ENCODE peak calls at places on chromosomes 11 and 22, in seven cellular contexts. O is H9; E is GM06990; D is heart right ventricle; W is left ventricle myocardium inferior; L is thyroid gland; V is CD4-positive, CD25-positive, alpha-beta regulatory T cell. S is an unnamed sample.

GRCh38 chr11:74778581-74778980 is 29.9 kb downstream of the RNF169 start:
- DNase-seq in O (no peak), D (no peak), L (no peak), W (no peak), E (no peak), V (no peak), S (no peak)

GRCh38 chr11:70272009-70272408 is 1.5 kb downstream of the PPFIA1 start:
- DNase-seq in W (no peak), E (no peak), V (no peak), O (no peak), L (no peak), D (no peak), S (no peak)

GRCh38 chr11:58796333-58797049 is 48.0 kb downstream of the GLYATL2 start:
- DNase-seq in O (no peak), W (no peak), V (no peak), D (no peak), E (no peak), L (no peak), S (no peak)

GRCh38 chr11:109035261-109035660 is 370.4 kb downstream of the DDX10 start:
- DNase-seq in W (no peak), D (no peak), V (no peak), E (no peak), O (no peak), L (no peak), S (no peak)

GRCh38 chr11:64534950-64535349 is 56.1 kb upstream of the SLC22A12 start:
- DNase-seq in W (no peak), O (no peak), E (no peak), D (no peak), L (no peak), V (no peak), S (no peak)

GRCh38 chr22:17581631-17582030 is 18.3 kb downstream of the SLC25A18 start:
- DNase-seq in D (no peak), L (no peak), E (no peak), W (no peak), O (peak; percentile 38), V (no peak), S (no peak)

GRCh38 chr22:46148885-46149492 is 1.3 kb upstream of the PPARA start:
- DNase-seq in W (no peak), O (no peak), L (no peak), E (no peak), D (no peak), V (no peak), S (no peak)

GRCh38 chr11:80330302-80330701 is 889.5 kb upstream of the TENM4 start:
- DNase-seq in W (no peak), L (no peak), V (no peak), O (no peak), D (no peak), E (no peak), S (no peak)

GRCh38 chr11:128759597-128759996 is 65.7 kb downstream of the FLI1 start:
- DNase-seq in E (no peak), V (no peak), W (no peak), O (no peak), D (no peak), L (no peak), S (no peak)

GRCh38 chr11:132858203-132858602 is 674.1 kb downstream of the OPCML start:
- DNase-seq in D (no peak), O (peak; percentile 85), L (no peak), W (no peak), V (no peak), E (no peak), S (no peak)

GRCh38 chr11:75199412-75199955 is 41.1 kb upstream of the TPBGL start:
- DNase-seq in V (no peak), O (no peak), L (no peak), E (no peak), D (no peak), W (no peak), S (no peak)

GRCh38 chr22:26474687-26475086 is 8.9 kb downstream of the HPS4 start:
- DNase-seq in O (no peak), D (no peak), V (no peak), W (no peak), L (no peak), E (no peak), S (no peak)

DNA sequence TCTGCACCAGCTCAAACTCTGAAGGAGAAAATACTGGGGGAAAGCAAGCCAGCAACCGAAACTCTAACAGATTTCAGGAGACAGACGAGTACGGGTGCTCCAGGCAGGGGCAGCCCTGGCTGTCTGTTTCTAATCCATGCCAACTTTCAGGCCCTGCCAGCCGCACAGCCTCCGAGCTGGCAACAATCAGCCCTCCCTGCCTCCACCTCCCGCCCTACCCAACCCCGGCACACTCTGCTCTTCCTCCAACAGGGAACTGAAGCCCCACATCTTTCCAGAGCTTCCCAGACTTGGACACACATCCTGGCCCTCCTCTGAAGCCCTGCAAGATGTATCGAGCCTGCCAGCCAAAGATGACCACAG is 296.2 kb downstream of the BRD1 start:
- DNase-seq in W (no peak), L (no peak), O (no peak), V (no peak), E (no peak), D (no peak), S (peak; percentile 14)
- H3K27me3 ChIP-seq in W (peaks cover 42% of the 10 kb centered on the region), L (no peaks in the 10 kb centered on the region), O (no peaks in the 10 kb centered on the region), V (no peaks in the 10 kb centered on the region), E (no peaks in the 10 kb centered on the region), D (peaks cover 11% of the 10 kb centered on the region), S (no peaks in the 10 kb centered on the region)

GRCh38 chr11:130427049-130427388 is 1.4 kb downstream of the ADAMTS8 start:
- DNase-seq in L (no peak), D (no peak), V (no peak), W (no peak), O (no peak), E (no peak), S (no peak)
- H3K27me3 ChIP-seq in L (no peaks in the 10 kb centered on the region), D (peaks cover 39% of the 10 kb centered on the region), V (peaks cover 15% of the 10 kb centered on the region), W (peaks cover 69% of the 10 kb centered on the region), O (peaks cover 12% of the 10 kb centered on the region), E (peaks cover 7% of the 10 kb centered on the region), S (peaks cover 39% of the 10 kb centered on the region)

DNA sequence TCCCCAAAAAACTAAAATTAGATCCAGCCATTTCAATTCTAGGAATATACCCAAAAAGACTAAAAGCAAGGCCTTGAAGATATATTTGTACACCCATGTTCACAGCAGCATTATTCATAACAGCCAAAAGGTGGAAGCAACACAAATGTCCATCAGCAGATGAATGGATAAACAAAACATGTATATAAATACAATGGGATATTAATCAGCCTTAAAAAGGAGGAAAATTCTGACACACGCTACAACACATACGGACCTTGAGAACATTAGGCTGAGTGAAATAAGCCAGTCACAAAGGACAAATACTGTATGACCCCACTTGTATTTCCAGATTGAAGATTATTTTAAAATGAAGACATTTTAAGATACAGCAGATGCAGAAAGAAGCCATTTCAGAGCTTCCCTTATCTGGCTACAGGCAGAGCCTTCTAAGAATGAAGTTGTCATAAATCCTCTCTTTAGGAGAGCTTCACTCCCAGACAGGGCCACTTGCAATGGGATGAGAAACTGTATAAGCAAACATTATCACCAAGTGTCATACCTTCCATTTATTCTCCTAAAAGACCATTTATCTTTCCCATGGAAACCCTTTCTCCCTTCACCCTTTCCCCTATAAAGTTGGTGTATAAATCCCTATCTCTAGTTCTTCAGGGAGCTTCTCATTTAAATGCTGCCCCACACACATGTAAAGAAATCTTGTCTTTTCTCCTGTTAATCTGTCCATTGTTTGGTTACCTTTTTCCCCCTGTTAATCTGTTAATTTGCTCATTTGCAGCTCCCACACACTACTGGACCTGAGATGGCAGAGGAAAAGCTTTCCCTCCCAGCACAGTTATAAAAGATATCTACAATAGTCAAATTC is 19.3 kb upstream of the TOP3B start:
- DNase-seq in O (no peak), D (no peak), W (no peak), L (no peak), V (no peak), E (no peak), S (no peak)
- H3K27me3 ChIP-seq in O (peaks cover 22% of the 10 kb centered on the region), D (no peaks in the 10 kb centered on the region), W (peaks cover 44% of the 10 kb centered on the region), L (no peaks in the 10 kb centered on the region), V (no peaks in the 10 kb centered on the region), E (no peaks in the 10 kb centered on the region), S (peaks cover 6% of the 10 kb centered on the region)

GRCh38 chr11:62921201-62921572 is at the start of gene CHRM1:
- DNase-seq in V (no peak), L (no peak), E (no peak), W (no peak), O (no peak), D (no peak), S (no peak)
- H3K27me3 ChIP-seq in V (peaks cover 2% of the 10 kb centered on the region), L (peaks cover 8% of the 10 kb centered on the region), E (peaks cover 5% of the 10 kb centered on the region), W (peaks cover 63% of the 10 kb centered on the region), O (peaks cover 3% of the 10 kb centered on the region), D (peaks cover 48% of the 10 kb centered on the region), S (peaks cover 22% of the 10 kb centered on the region)